ENCODE peak calls at places on chromosomes 6 and 20, in four cellular contexts. W is HepG2, L is K562, K is H1. A is an unnamed sample.

GRCh38 chr6:73388800-73389512 is 5.7 kb upstream of the DDX43 start:
- DNase-seq in W (peak), L (peak), K (peak), A (peak)

GRCh38 chr6:137866200-137866913 is 702 bp upstream of the TNFAIP3 start:
- DNase-seq in W (no peak), L (peak), K (no peak), A (no peak)

GRCh38 chr20:53050338-53050737 is 78.2 kb downstream of the TSHZ2 start:
- DNase-seq in W (no peak), L (no peak), K (no peak), A (no peak)

GRCh38 chr6:22363166-22363965 is 66.5 kb upstream of the PRL start:
- DNase-seq in W (peak), L (no peak), K (no peak), A (no peak)

GRCh38 chr6:138844203-138844602 is 48.3 kb downstream of the ECT2L start:
- DNase-seq in W (peak), L (no peak), K (no peak), A (no peak)

GRCh38 chr6:164057876-164058275 is 643.4 kb downstream of the QKI start:
- DNase-seq in W (no peak), L (no peak), K (no peak), A (no peak)

GRCh38 chr6:87907521-87907920 is 140.1 kb upstream of the SPACA1 start:
- DNase-seq in W (no peak), L (no peak), K (no peak), A (no peak)

GRCh38 chr6:109336221-109336955 is 45.9 kb downstream of the CD164 start:
- DNase-seq in W (no peak), L (no peak), K (no peak), A (peak)

GRCh38 chr6:166955121-166955864 is 1.1 kb downstream of the RNASET2 start:
- DNase-seq in W (no peak), L (no peak), K (no peak), A (no peak)

GRCh38 chr6:119308048-119308570 is 41.5 kb downstream of the MAN1A1 start:
- DNase-seq in W (peak), L (no peak), K (no peak), A (peak)

GRCh38 chr20:5065489-5066383 is 54.0 kb downstream of the PCNA start:
- DNase-seq in W (peak), L (no peak), K (no peak), A (peak)

GRCh38 chr20:10963717-10964266 is 290.0 kb upstream of the JAG1 start:
- DNase-seq in W (no peak), L (no peak), K (no peak), A (no peak)

GRCh38 chr20:58352454-58352853 is 36.6 kb upstream of the VAPB start:
- DNase-seq in W (no peak), L (no peak), K (no peak), A (no peak)

GRCh38 chr6:156809034-156809433 is 31.9 kb downstream of the ARID1B start:
- DNase-seq in W (no peak), L (no peak), K (no peak), A (no peak)

GRCh38 chr6:9467746-9468145 is 947.1 kb downstream of the TFAP2A start:
- DNase-seq in W (no peak), L (no peak), K (no peak), A (no peak)

GRCh38 chr6:80440496-80441160 is 334.2 kb downstream of the BCKDHB start:
- DNase-seq in W (no peak), L (no peak), K (no peak), A (no peak)

GRCh38 chr6:42781546-42781810 is 374 bp upstream of the BICRAL start:
- DNase-seq in W (no peak), L (peak), K (no peak), A (no peak)

GRCh38 chr6:125445054-125445453 is 143.3 kb upstream of the HDDC2 start:
- DNase-seq in W (no peak), L (no peak), K (no peak), A (no peak)

GRCh38 chr6:38943964-38944363 is 104.6 kb upstream of the GLP1R start:
- DNase-seq in W (no peak), L (no peak), K (no peak), A (no peak)

GRCh38 chr20:45818239-45818638 is 5.8 kb downstream of the UBE2C start:
- DNase-seq in W (no peak), L (peak), K (no peak), A (no peak)

GRCh38 chr6:138526822-138527235 is 27.5 kb upstream of the NHSL1 start:
- DNase-seq in W (peak), L (no peak), K (no peak), A (no peak)

GRCh38 chr6:42970859-42971612 is 7.9 kb downstream of the PEX6 start:
- DNase-seq in W (peak), L (peak), K (no peak), A (no peak)

GRCh38 chr20:62301111-62301668 is 1.6 kb upstream of the ADRM1 start:
- DNase-seq in W (no peak), L (no peak), K (no peak), A (no peak)

GRCh38 chr6:28880894-28881780 is 42.6 kb downstream of the TRIM27 start:
- DNase-seq in W (peak), L (peak), K (no peak), A (peak)

GRCh38 chr6:26223213-26223612 is 136.0 kb downstream of the HFE start:
- DNase-seq in W (no peak), L (no peak), K (no peak), A (no peak)

GRCh38 chr6:139109558-139109957 is 25.3 kb upstream of the HECA start:
- DNase-seq in W (peak), L (no peak), K (no peak), A (peak)

GRCh38 chr6:24859132-24859531 is 60.4 kb upstream of the ARMH2 start:
- DNase-seq in W (no peak), L (no peak), K (no peak), A (no peak)

GRCh38 chr6:35833534-35833933 is 28.4 kb downstream of the LHFPL5 start:
- DNase-seq in W (peak), L (no peak), K (no peak), A (no peak)

GRCh38 chr6:85675030-85675819 is 32.5 kb upstream of the SYNCRIP start:
- DNase-seq in W (no peak), L (no peak), K (no peak), A (no peak)

GRCh38 chr6:143005816-143006215 is 54.9 kb upstream of the AIG1 start:
- DNase-seq in W (no peak), L (no peak), K (no peak), A (no peak)

GRCh38 chr6:14877758-14878157 is 368.1 kb upstream of the JARID2 start:
- DNase-seq in W (no peak), L (no peak), K (no peak), A (no peak)

GRCh38 chr20:7375905-7376304 is 564.4 kb downstream of the HAO1 start:
- DNase-seq in W (peak), L (peak), K (no peak), A (peak)

GRCh38 chr20:7366189-7366588 is 574.1 kb downstream of the HAO1 start:
- DNase-seq in W (no peak), L (no peak), K (no peak), A (no peak)

GRCh38 chr20:7371518-7372158 is 568.6 kb downstream of the HAO1 start:
- DNase-seq in W (no peak), L (no peak), K (no peak), A (no peak)
- TF ChIP-seq FOSL1 in W (no peak), L (no peak), K (no peak), A (no peak)

DNA sequence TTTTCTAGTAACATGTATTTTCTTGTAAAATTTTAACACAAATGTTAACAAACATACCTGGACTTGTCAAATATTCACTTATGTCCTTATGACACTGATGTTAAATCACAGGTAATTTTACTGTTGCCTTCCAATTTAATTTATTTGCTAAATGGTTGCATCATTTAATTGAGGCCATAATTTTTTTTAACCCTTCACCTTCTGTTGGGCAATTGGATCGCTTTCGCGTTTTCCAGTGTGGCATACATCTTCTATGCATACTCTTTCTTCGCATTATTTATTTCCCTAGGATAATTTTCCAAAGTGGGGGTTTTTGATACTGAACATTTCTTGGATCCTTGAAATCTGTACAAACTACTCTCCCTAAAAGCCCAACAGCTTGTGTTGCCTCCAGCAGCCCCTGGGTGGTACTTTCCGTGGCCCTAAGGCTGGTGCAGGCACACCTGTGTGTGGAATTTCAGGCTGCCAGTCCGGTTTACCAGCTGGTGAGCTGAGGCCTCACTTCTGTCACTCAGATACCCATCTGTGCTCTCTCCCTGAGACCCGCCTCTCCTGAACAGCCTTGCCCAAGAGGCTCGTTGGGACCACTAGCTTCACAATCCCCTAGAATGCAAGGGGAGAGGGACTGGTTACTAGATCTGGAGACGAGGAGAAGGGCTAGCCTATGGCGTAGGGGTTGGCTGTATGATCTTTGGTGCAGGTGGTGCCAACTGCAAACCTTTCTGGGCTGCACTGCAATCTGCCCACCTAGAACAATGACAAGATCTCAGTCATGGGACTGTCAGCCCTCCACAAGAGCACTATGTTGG is 11.2 kb upstream of the C20orf144 start:
- DNase-seq in W (no peak), L (no peak), K (no peak), A (no peak)
- TF ChIP-seq CTCF in W (no peak), L (no peak), K (no peak), A (no peak)

GRCh38 chr20:47489448-47489872 is 12.2 kb upstream of the NCOA3 start:
- DNase-seq in W (no peak), L (no peak), K (no peak), A (no peak)
- TF ChIP-seq FOSL1 in W (no peak), L (no peak), K (no peak), A (no peak)

GRCh38 chr6:40804905-40805304 is 217.7 kb upstream of the LRFN2 start:
- DNase-seq in W (no peak), L (no peak), K (no peak), A (no peak)
- TF ChIP-seq CTCF in W (no peak), L (no peak), K (peak), A (peak)

GRCh38 chr6:149267513-149268043 is 49.9 kb upstream of the TAB2 start:
- DNase-seq in W (no peak), L (no peak), K (no peak), A (no peak)

GRCh38 chr6:149261364-149261763 is 56.1 kb upstream of the TAB2 start:
- DNase-seq in W (no peak), L (no peak), K (no peak), A (no peak)

GRCh38 chr6:149265945-149266344 is 51.6 kb upstream of the TAB2 start:
- DNase-seq in W (no peak), L (no peak), K (no peak), A (no peak)

GRCh38 chr6:149266659-149267058 is 50.9 kb upstream of the TAB2 start:
- DNase-seq in W (no peak), L (no peak), K (no peak), A (no peak)

DNA sequence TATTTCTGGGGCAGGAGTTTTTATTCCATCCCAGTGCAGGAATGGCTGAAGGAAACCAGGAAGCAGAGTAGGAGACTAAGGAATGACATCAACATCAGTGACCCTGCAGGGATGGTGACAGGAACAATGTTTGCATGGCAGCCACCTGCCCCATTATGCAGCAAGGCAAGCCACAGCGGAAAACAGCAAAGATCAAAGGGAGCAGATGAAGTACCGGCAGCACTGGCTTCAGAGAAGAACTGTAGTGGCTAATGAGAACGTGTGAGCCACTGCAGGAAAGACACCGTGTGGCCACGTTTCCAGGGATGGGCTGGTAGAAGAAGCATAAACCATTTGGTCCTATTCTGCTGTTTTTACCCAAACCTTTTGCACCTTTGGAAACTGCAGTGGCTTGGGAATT is 52.9 kb upstream of the TAB2 start:
- DNase-seq in W (peak), L (no peak), K (no peak), A (no peak)
- TF ChIP-seq FOSL1 in W (no peak), L (no peak), K (no peak), A (no peak)

DNA sequence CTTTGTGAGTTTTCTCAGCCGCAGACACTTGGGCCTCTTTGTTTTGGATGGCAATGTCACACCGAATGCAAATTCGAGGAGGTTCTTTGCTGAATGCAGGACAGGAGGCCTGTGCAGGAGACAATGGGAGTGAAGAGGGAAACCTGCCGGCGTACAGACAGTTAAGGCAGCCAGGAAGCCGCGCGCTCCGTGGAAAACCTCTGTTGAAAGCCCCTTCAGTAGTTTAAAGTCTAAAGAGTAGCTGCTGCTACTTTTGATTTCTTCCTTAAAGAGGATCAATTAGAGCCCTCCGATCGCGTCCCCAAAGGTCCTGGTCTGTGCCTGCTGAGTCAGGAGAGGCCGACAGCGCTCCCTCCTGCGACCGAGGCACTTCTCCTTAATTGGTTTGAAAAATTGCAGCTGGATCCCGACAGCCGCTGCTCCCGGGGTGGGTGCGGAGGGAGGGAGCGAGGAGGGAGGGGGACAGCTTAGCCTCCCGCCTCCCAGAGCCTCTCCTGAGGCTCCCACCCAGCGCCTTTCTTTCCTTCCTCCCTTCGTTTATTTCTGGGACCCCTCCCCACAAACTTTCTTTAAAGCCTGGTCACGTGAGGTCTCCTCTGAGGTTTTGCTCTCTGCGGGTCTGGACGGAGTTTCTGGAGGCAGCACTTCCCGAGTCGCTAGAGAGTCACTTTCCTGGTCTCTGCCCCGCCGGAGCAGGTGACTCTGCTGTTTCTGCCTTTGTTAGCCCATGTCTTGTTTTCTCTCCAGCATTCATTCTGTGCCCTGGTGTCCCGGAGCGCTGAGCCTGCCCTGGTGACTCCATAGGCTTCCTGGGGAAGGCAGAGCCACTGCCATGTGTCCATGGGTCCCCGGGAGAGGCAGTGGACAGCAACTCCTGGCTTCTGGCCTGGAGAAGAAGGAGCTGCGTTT is 22.3 kb upstream of the RPP40 start:
- DNase-seq in W (peak), L (peak), K (no peak), A (no peak)
- TF ChIP-seq CTCF in W (peak), L (no peak), K (no peak), A (no peak)

GRCh38 chr20:51581571-51581970 is 39.1 kb upstream of the NFATC2 start:
- DNase-seq in W (no peak), L (no peak), K (no peak), A (no peak)

GRCh38 chr20:51575486-51575885 is 33.0 kb upstream of the NFATC2 start:
- DNase-seq in W (no peak), L (no peak), K (no peak), A (no peak)

GRCh38 chr20:51577432-51578144 is 35.1 kb upstream of the NFATC2 start:
- DNase-seq in W (no peak), L (no peak), K (no peak), A (no peak)

GRCh38 chr20:51578145-51578459 is 35.6 kb upstream of the NFATC2 start:
- DNase-seq in W (no peak), L (peak), K (no peak), A (no peak)

DNA sequence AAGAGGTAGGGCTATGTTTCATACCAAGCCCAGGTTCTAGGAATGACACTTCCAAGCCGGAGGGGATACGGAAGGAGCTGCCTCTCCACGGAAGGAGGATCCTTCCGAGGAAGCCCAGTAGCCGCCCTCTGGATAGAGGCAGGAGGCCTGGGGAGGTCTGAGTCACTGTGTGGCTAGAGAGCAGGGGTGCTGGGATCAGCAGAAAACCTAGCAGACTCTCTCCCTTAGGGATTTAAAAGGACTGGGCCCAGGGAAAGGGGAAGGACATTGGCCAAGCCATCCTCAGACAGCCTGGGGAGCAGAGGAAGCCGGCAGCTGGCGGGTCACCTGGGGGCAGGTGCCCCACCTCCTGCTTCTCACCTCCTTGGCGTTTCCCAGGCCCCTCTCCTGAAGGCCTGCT is 36.6 kb upstream of the NFATC2 start:
- DNase-seq in W (no peak), L (no peak), K (no peak), A (no peak)
- TF ChIP-seq FOSL1 in W (no peak), L (no peak), K (no peak), A (no peak)

GRCh38 chr6:1856381-1856780 is 246.7 kb downstream of the FOXC1 start:
- DNase-seq in W (no peak), L (no peak), K (no peak), A (no peak)
- TF ChIP-seq CTCF in W (no peak), L (no peak), K (peak), A (no peak)

GRCh38 chr20:35871311-35871771 is 83.0 kb downstream of the SCAND1 start:
- DNase-seq in W (no peak), L (no peak), K (no peak), A (no peak)
- TF ChIP-seq FOSL1 in W (no peak), L (no peak), K (no peak), A (no peak)

GRCh38 chr20:13756551-13756950 is 28.2 kb downstream of the ESF1 start:
- DNase-seq in W (no peak), L (no peak), K (no peak), A (no peak)
- TF ChIP-seq CTCF in W (no peak), L (no peak), K (no peak), A (no peak)

A was measured in HCT116.